ENCODE peak calls at places on chromosomes 16 and 17, in four cellular contexts. One of them, this sample, is unnamed. For H3K4me1, the result is how much of the 10 kb centered on the place peaks cover.

GRCh38 chr17:4074831-4075495 is 67.9 kb downstream of the ZZEF1 start:
- DNase-seq in neuronal stem cell: peak
- DNase-seq in CD8-positive, alpha-beta T cell: no peak
- DNase-seq in mesenchymal stem cell: peak
- DNase-seq in this sample: peak

GRCh38 chr17:50534222-50534978 is 1.9 kb downstream of the EPN3 start:
- DNase-seq in neuronal stem cell: no peak
- DNase-seq in CD8-positive, alpha-beta T cell: no peak
- DNase-seq in mesenchymal stem cell: peak
- DNase-seq in this sample: no peak

GRCh38 chr16:87582221-87582965 is 19.9 kb upstream of the JPH3 start:
- DNase-seq in neuronal stem cell: no peak
- DNase-seq in CD8-positive, alpha-beta T cell: no peak
- DNase-seq in mesenchymal stem cell: peak
- DNase-seq in this sample: no peak

GRCh38 chr17:32452281-32452680 is 8.0 kb downstream of the PSMD11 start:
- DNase-seq in mesenchymal stem cell: no peak
- DNase-seq in neuronal stem cell: no peak
- DNase-seq in CD8-positive, alpha-beta T cell: no peak
- DNase-seq in this sample: no peak

GRCh38 chr17:3827124-3827773 is 18.8 kb downstream of the NCBP3 start:
- DNase-seq in CD8-positive, alpha-beta T cell: peak
- DNase-seq in mesenchymal stem cell: peak
- DNase-seq in neuronal stem cell: peak
- DNase-seq in this sample: peak

GRCh38 chr17:55023626-55024025 is 55.1 kb downstream of the STXBP4 start:
- DNase-seq in CD8-positive, alpha-beta T cell: no peak
- DNase-seq in mesenchymal stem cell: no peak
- DNase-seq in neuronal stem cell: no peak
- DNase-seq in this sample: no peak

GRCh38 chr16:77790964-77791363 is 2.6 kb downstream of the VAT1L start:
- DNase-seq in neuronal stem cell: no peak
- DNase-seq in CD8-positive, alpha-beta T cell: no peak
- DNase-seq in mesenchymal stem cell: no peak
- DNase-seq in this sample: no peak

GRCh38 chr17:40092581-40092980 is 7.8 kb downstream of the NR1D1 start:
- DNase-seq in CD8-positive, alpha-beta T cell: no peak
- DNase-seq in mesenchymal stem cell: no peak
- DNase-seq in neuronal stem cell: no peak
- DNase-seq in this sample: no peak

GRCh38 chr17:7707858-7708750 is 3.1 kb downstream of the EFNB3 start:
- DNase-seq in CD8-positive, alpha-beta T cell: no peak
- DNase-seq in mesenchymal stem cell: no peak
- DNase-seq in neuronal stem cell: no peak
- DNase-seq in this sample: no peak

GRCh38 chr16:2535644-2536021 is 2.2 kb upstream of the PDPK1 start:
- DNase-seq in CD8-positive, alpha-beta T cell: no peak
- DNase-seq in mesenchymal stem cell: peak
- DNase-seq in neuronal stem cell: no peak
- DNase-seq in this sample: no peak

GRCh38 chr16:79283578-79283977 is 317.0 kb downstream of the MAF start:
- DNase-seq in mesenchymal stem cell: no peak
- DNase-seq in neuronal stem cell: no peak
- DNase-seq in CD8-positive, alpha-beta T cell: no peak
- DNase-seq in this sample: no peak

GRCh38 chr17:47192549-47192948 is 3.5 kb upstream of the CDC27 start:
- DNase-seq in mesenchymal stem cell: peak
- DNase-seq in CD8-positive, alpha-beta T cell: no peak
- DNase-seq in neuronal stem cell: no peak
- DNase-seq in this sample: no peak

GRCh38 chr17:64327201-64327930 is 63.3 kb downstream of the PECAM1 start:
- DNase-seq in neuronal stem cell: no peak
- DNase-seq in mesenchymal stem cell: no peak
- DNase-seq in CD8-positive, alpha-beta T cell: no peak
- DNase-seq in this sample: no peak

GRCh38 chr17:1222321-1222720 is 42.5 kb upstream of the ABR start:
- DNase-seq in mesenchymal stem cell: no peak
- DNase-seq in CD8-positive, alpha-beta T cell: no peak
- DNase-seq in neuronal stem cell: no peak
- DNase-seq in this sample: no peak

GRCh38 chr17:68352041-68352440 is 60.7 kb downstream of the ARSG start:
- DNase-seq in neuronal stem cell: no peak
- DNase-seq in mesenchymal stem cell: no peak
- DNase-seq in CD8-positive, alpha-beta T cell: no peak
- DNase-seq in this sample: no peak

DNA sequence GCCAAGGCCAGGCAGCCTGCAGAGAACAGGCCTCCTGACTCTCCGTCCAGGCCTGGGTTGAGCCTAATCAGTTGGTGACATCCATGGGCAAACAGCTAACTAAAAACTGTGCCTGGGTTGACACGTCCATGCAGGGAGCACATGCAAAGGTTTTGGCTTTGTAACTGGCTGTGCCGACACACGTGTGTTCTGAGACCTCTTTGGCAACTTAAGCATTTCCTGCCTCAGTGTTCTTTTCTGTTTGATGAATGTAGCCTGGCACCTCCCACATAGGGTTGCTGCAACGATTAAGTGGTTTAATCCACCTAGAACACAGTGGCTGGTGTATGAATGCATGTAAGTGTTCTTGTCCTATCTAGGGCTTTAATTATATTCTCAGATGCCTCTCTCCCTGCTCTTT is 3.2 kb downstream of the BCO1 start:
- DNase-seq in CD8-positive, alpha-beta T cell: no peak
- DNase-seq in mesenchymal stem cell: no peak
- DNase-seq in neuronal stem cell: no peak
- DNase-seq in this sample: no peak
- H3K27ac ChIP-seq in CD8-positive, alpha-beta T cell: no peak
- H3K27ac ChIP-seq in mesenchymal stem cell: no peak
- H3K27ac ChIP-seq in neuronal stem cell: no peak
- H3K27ac ChIP-seq in this sample: no peak

DNA sequence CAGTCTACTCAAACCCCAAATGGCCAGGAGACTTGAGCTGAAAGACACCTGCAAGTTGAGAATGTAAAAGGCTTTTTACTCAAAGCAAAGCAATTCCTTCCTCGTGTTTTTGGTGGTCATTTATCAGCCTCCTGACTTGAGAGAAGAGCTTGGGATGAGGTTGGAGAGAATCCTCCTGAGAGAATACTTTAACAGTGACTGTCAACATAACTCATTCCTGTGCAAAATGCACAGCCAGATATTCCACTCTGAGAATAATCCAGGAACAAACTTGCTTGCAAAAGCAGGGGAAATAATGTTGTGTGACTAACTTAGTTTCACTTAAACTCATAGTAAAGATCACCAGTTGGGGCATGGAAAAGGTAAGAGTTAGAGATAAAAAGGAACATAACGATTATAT is 53.4 kb downstream of the SNTB2 start:
- DNase-seq in neuronal stem cell: no peak
- DNase-seq in mesenchymal stem cell: peak
- DNase-seq in CD8-positive, alpha-beta T cell: no peak
- DNase-seq in this sample: no peak
- H3K4me1 ChIP-seq in neuronal stem cell: under half
- H3K4me1 ChIP-seq in mesenchymal stem cell: under half
- H3K4me1 ChIP-seq in CD8-positive, alpha-beta T cell: under half
- H3K4me1 ChIP-seq in this sample: under half

GRCh38 chr16:24346734-24347133 is 90.6 kb downstream of the CACNG3 start:
- DNase-seq in neuronal stem cell: no peak
- DNase-seq in mesenchymal stem cell: no peak
- DNase-seq in CD8-positive, alpha-beta T cell: no peak
- DNase-seq in this sample: no peak
- H3K27ac ChIP-seq in neuronal stem cell: no peak
- H3K27ac ChIP-seq in mesenchymal stem cell: no peak
- H3K27ac ChIP-seq in CD8-positive, alpha-beta T cell: no peak
- H3K27ac ChIP-seq in this sample: no peak

GRCh38 chr17:42537156-42537805 is 1.2 kb downstream of the NAGLU start:
- DNase-seq in neuronal stem cell: no peak
- DNase-seq in CD8-positive, alpha-beta T cell: no peak
- DNase-seq in mesenchymal stem cell: no peak
- DNase-seq in this sample: no peak

GRCh38 chr17:42536048-42536371 is at the start of gene NAGLU:
- DNase-seq in neuronal stem cell: no peak
- DNase-seq in CD8-positive, alpha-beta T cell: peak
- DNase-seq in mesenchymal stem cell: peak
- DNase-seq in this sample: no peak

GRCh38 chr17:42537826-42538451 is 1.9 kb downstream of the NAGLU start:
- DNase-seq in CD8-positive, alpha-beta T cell: no peak
- DNase-seq in neuronal stem cell: no peak
- DNase-seq in mesenchymal stem cell: no peak
- DNase-seq in this sample: no peak

GRCh38 chr17:42536372-42537155 is 523 bp downstream of the NAGLU start:
- DNase-seq in CD8-positive, alpha-beta T cell: peak
- DNase-seq in mesenchymal stem cell: peak
- DNase-seq in neuronal stem cell: no peak
- DNase-seq in this sample: no peak

DNA sequence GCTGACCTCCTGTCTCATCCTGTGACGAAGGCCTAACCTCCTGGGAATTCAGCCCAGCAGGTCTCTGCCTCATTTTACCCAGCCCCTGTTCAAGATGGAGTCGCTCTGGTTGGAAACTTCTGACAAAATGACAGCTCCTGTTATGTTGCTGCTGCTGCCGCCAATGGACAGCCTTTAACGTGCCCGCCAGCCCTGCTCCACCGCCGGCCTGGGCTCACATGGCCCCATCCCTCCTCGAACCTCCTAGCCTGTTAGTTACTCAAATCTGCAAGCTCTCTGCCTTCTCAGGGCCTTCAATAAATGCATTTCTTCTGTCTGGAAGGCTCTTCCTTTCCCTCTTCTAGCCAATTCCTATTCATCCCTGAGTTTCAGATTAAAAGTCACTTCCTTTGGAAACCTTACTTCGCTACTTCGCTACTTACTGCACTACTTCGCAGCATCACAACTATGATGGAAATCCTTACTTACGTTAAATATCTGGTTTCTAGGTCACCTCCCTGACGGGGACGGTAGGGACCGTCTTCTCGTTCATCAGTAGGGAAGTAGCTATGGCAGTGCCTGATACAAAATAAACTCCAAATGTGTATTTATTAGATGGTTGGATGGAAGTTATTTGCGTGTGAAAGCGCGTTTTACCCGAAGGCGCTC is 517 bp upstream of the NAGLU start:
- DNase-seq in CD8-positive, alpha-beta T cell: no peak
- DNase-seq in neuronal stem cell: no peak
- DNase-seq in mesenchymal stem cell: no peak
- DNase-seq in this sample: no peak
- H3K4me1 ChIP-seq in CD8-positive, alpha-beta T cell: under half
- H3K4me1 ChIP-seq in neuronal stem cell: under half
- H3K4me1 ChIP-seq in mesenchymal stem cell: under half
- H3K4me1 ChIP-seq in this sample: under half